ENCODE peak calls at places on chromosomes 13 and 19, in four cellular contexts. M is epithelial cell of proximal tubule, V is memory B cell, S is pancreas. J is an unnamed sample.

GRCh38 chr13:23202383-23202782 is 21.6 kb downstream of the SGCG start:
- DNase-seq in M (no peak), V (no peak), S (no peak), J (no peak)

GRCh38 chr13:45763419-45763818 is 61.3 kb downstream of the CBY2 start:
- DNase-seq in M (no peak), V (no peak), S (no peak), J (no peak)

GRCh38 chr13:105232403-105232802 is 1303.1 kb downstream of the EFNB2 start:
- DNase-seq in M (no peak), V (no peak), S (no peak), J (no peak)

GRCh38 chr13:51818276-51818675 is 14.3 kb upstream of the DHRS12 start:
- DNase-seq in M (no peak), V (no peak), S (no peak), J (no peak)

GRCh38 chr19:51421229-51422052 is 4.0 kb upstream of the SIGLEC10 start:
- DNase-seq in M (no peak), V (no peak), S (no peak), J (no peak)

GRCh38 chr19:29764322-29764721 is 47.5 kb upstream of the CCNE1 start:
- DNase-seq in M (no peak), V (no peak), S (no peak), J (no peak)

GRCh38 chr19:19860756-19861390 is 4.8 kb upstream of the ZNF253 start:
- DNase-seq in M (no peak), V (peak; percentile 59), S (peak; percentile 37), J (no peak)

GRCh38 chr19:41799444-41800000 is 3.1 kb downstream of the CEACAM3 start:
- DNase-seq in M (no peak), V (no peak), S (no peak), J (no peak)

GRCh38 chr19:5035105-5035761 is 66.3 kb downstream of the KDM4B start:
- DNase-seq in M (no peak), V (no peak), S (no peak), J (no peak)

GRCh38 chr19:8680676-8681344 is 17.8 kb downstream of the ACTL9 start:
- DNase-seq in M (no peak), V (no peak), S (no peak), J (no peak)

GRCh38 chr13:47326061-47326460 is 429.2 kb upstream of the HTR2A start:
- DNase-seq in M (no peak), V (no peak), S (no peak), J (no peak)

GRCh38 chr19:41531438-41532311 is 44.3 kb upstream of the CEACAM21 start:
- DNase-seq in M (no peak), V (peak; percentile 80), S (peak; percentile 50), J (no peak)

GRCh38 chr13:93476175-93476574 is 249.6 kb downstream of the GPC6 start:
- DNase-seq in M (peak; percentile 32), V (no peak), S (no peak), J (no peak)

GRCh38 chr13:25771208-25771607 is 280.6 kb downstream of the SHISA2 start:
- DNase-seq in M (no peak), V (no peak), S (no peak), J (no peak)

GRCh38 chr19:5968431-5969373 is 9.2 kb downstream of the RANBP3 start:
- DNase-seq in M (no peak), V (no peak), S (peak; percentile 74), J (no peak)

GRCh38 chr13:112959701-112960542 is 9.1 kb upstream of the MCF2L start:
- DNase-seq in M (no peak), V (no peak), S (no peak), J (no peak)

GRCh38 chr19:3644351-3645066 is 17.9 kb upstream of the CACTIN start:
- DNase-seq in M (no peak), V (no peak), S (no peak), J (no peak)

GRCh38 chr13:33150146-33150545 is 133.9 kb downstream of the KL start:
- DNase-seq in M (no peak), V (no peak), S (no peak), J (no peak)

GRCh38 chr13:76846363-76846762 is 39.8 kb downstream of the KCTD12 start:
- DNase-seq in M (no peak), V (no peak), S (no peak), J (no peak)

GRCh38 chr19:17245535-17245984 is at the start of gene NR2F6:
- DNase-seq in M (no peak), V (no peak), S (no peak), J (no peak)

GRCh38 chr19:47881757-47882156 is 4.4 kb downstream of the SULT2A1 start:
- DNase-seq in M (no peak), V (no peak), S (no peak), J (no peak)

GRCh38 chr19:3285647-3286176 is 61.3 kb downstream of the CELF5 start:
- DNase-seq in M (no peak), V (no peak), S (no peak), J (no peak)

GRCh38 chr13:114079601-114080536 is 52.6 kb downstream of the RASA3 start:
- DNase-seq in M (no peak), V (no peak), S (no peak), J (no peak)

GRCh38 chr19:38004505-38005223 is 97.7 kb downstream of the SIPA1L3 start:
- DNase-seq in M (peak; percentile 92), V (peak; percentile 60), S (peak; percentile 42), J (peak; percentile 58)

GRCh38 chr19:28244966-28245365 is 968.0 kb downstream of the UQCRFS1 start:
- DNase-seq in M (no peak), V (no peak), S (no peak), J (no peak)

GRCh38 chr13:98717256-98717655 is 35.2 kb downstream of the SLC15A1 start:
- DNase-seq in M (no peak), V (no peak), S (no peak), J (no peak)

GRCh38 chr13:21014666-21015170 is 46.7 kb downstream of the LATS2 start:
- DNase-seq in M (no peak), V (no peak), S (no peak), J (no peak)

GRCh38 chr19:9054768-9055167 is 32.1 kb upstream of the OR1M1 start:
- DNase-seq in M (no peak), V (no peak), S (no peak), J (no peak)

GRCh38 chr19:15468675-15469512 is 4.5 kb upstream of the RASAL3 start:
- DNase-seq in M (no peak), V (no peak), S (no peak), J (no peak)